ENCODE peak calls at places on chromosomes 16 and 17, in five cellular contexts. L is GM12878, G is HCT116, R is K562, H is HepG2. K is an unnamed sample.

GRCh38 chr16:46689492-46690280 is at the start of gene ORC6:
- DNase-seq in G (peak), L (no peak), H (peak), R (peak), K (peak)

GRCh38 chr17:52170963-52171572 is 12.6 kb upstream of the CA10 start:
- DNase-seq in R (peak), L (no peak), G (no peak), H (peak), K (peak)

GRCh38 chr16:3935921-3936320 is 55.4 kb upstream of the CREBBP start:
- DNase-seq in R (no peak), L (no peak), H (no peak), G (no peak), K (no peak)

GRCh38 chr17:45143767-45144198 is 4.5 kb upstream of the HEXIM1 start:
- DNase-seq in G (no peak), R (peak), H (no peak), L (no peak), K (no peak)

GRCh38 chr16:67183-67791 is 5.1 kb downstream of the RHBDF1 start:
- DNase-seq in G (no peak), L (no peak), H (no peak), R (no peak), K (no peak)

GRCh38 chr16:1057252-1057932 is 15.2 kb upstream of the SSTR5 start:
- DNase-seq in H (no peak), L (no peak), R (peak), G (no peak), K (no peak)

GRCh38 chr16:30949655-30950515 is 1.0 kb downstream of the ORAI3 start:
- DNase-seq in H (peak), L (peak), G (peak), R (peak), K (peak)

GRCh38 chr17:15123593-15124590 is 141.2 kb downstream of the PMP22 start:
- DNase-seq in R (no peak), H (no peak), L (no peak), G (no peak), K (no peak)

GRCh38 chr17:265726-266125 is 84.3 kb upstream of the DOC2B start:
- DNase-seq in G (no peak), R (no peak), H (no peak), L (no peak), K (no peak)

GRCh38 chr17:1351275-1351674 is 48.7 kb downstream of the YWHAE start:
- DNase-seq in G (no peak), L (no peak), H (no peak), R (no peak), K (no peak)

GRCh38 chr17:27519550-27519949 is 63.3 kb downstream of the KSR1 start:
- DNase-seq in G (no peak), R (no peak), L (peak), H (no peak), K (no peak)

GRCh38 chr17:79944821-79945391 is 90.8 kb downstream of the TBC1D16 start:
- DNase-seq in G (no peak), L (no peak), R (no peak), H (no peak), K (no peak)

GRCh38 chr17:15914400-15915165 is 30.3 kb upstream of the ADORA2B start:
- DNase-seq in G (no peak), L (no peak), R (no peak), H (no peak), K (no peak)

GRCh38 chr17:71753070-71753469 is 367.8 kb upstream of the SOX9 start:
- DNase-seq in H (no peak), L (no peak), R (no peak), G (no peak), K (no peak)

GRCh38 chr17:82647593-82648164 is 565 bp downstream of the WDR45B start:
- DNase-seq in R (peak), G (no peak), H (no peak), L (no peak), K (no peak)

GRCh38 chr17:46851029-46851741 is at the start of gene WNT9B:
- DNase-seq in H (peak), R (peak), G (no peak), L (no peak), K (peak)

GRCh38 chr17:49913226-49914095 is 55.5 kb upstream of the DLX4 start:
- DNase-seq in H (no peak), R (peak), L (no peak), G (peak), K (peak)

GRCh38 chr17:56167491-56167890 is 14.2 kb downstream of the ANKFN1 start:
- DNase-seq in R (no peak), L (no peak), H (no peak), G (no peak), K (no peak)

GRCh38 chr16:4613636-4614570 is 785 bp downstream of the UBALD1 start:
- DNase-seq in L (no peak), G (no peak), R (no peak), H (peak), K (no peak)

GRCh38 chr16:84423416-84423837 is 55.1 kb downstream of the ATP2C2 start:
- DNase-seq in L (peak), G (peak), R (peak), H (peak), K (peak)

GRCh38 chr16:47043200-47043599 is 69.7 kb upstream of the DNAJA2 start:
- DNase-seq in H (no peak), R (no peak), G (no peak), L (no peak), K (no peak)

GRCh38 chr16:59854846-59855439 is 1120.8 kb upstream of the GOT2 start:
- DNase-seq in H (no peak), L (no peak), R (no peak), G (no peak), K (no peak)

GRCh38 chr17:4770632-4771031 is 1.1 kb upstream of the TM4SF5 start:
- DNase-seq in R (no peak), G (no peak), H (no peak), L (no peak), K (no peak)

GRCh38 chr17:4771519-4772234 is at the start of gene TM4SF5:
- DNase-seq in R (no peak), H (peak), G (no peak), L (no peak), K (no peak)

GRCh38 chr17:4769628-4770027 is 2.1 kb upstream of the TM4SF5 start:
- DNase-seq in L (no peak), G (no peak), R (no peak), H (peak), K (no peak)

GRCh38 chr17:4768281-4768680 is 3.4 kb upstream of the TM4SF5 start:
- DNase-seq in G (no peak), L (no peak), R (no peak), H (no peak), K (no peak)

GRCh38 chr17:4772235-4772613 is 538 bp downstream of the TM4SF5 start:
- DNase-seq in R (no peak), H (no peak), G (no peak), L (no peak), K (no peak)
- TF ChIP-seq REST in R (no peak), H (no peak), G (no peak), L (no peak), K (no peak)

GRCh38 chr17:35175638-35176415 is 18.4 kb downstream of the SLC35G3 start:
- DNase-seq in L (no peak), R (no peak), H (no peak), G (no peak), K (no peak)
- TF ChIP-seq POLR2A in L (no peak), R (no peak), H (no peak), G (no peak), K (no peak)

GRCh38 chr17:65562206-65562531 is 721 bp upstream of the AXIN2 start:
- DNase-seq in L (no peak), G (no peak), R (no peak), H (no peak), K (no peak)

GRCh38 chr17:65561394-65562205 is at the start of gene AXIN2:
- DNase-seq in R (peak), L (no peak), G (peak), H (peak), K (peak)

GRCh38 chr17:65559802-65560627 is 1.4 kb downstream of the AXIN2 start:
- DNase-seq in R (no peak), G (no peak), H (peak), L (no peak), K (peak)

GRCh38 chr17:65559483-65559801 is 2.0 kb downstream of the AXIN2 start:
- DNase-seq in H (no peak), G (no peak), L (no peak), R (no peak), K (no peak)

DNA sequence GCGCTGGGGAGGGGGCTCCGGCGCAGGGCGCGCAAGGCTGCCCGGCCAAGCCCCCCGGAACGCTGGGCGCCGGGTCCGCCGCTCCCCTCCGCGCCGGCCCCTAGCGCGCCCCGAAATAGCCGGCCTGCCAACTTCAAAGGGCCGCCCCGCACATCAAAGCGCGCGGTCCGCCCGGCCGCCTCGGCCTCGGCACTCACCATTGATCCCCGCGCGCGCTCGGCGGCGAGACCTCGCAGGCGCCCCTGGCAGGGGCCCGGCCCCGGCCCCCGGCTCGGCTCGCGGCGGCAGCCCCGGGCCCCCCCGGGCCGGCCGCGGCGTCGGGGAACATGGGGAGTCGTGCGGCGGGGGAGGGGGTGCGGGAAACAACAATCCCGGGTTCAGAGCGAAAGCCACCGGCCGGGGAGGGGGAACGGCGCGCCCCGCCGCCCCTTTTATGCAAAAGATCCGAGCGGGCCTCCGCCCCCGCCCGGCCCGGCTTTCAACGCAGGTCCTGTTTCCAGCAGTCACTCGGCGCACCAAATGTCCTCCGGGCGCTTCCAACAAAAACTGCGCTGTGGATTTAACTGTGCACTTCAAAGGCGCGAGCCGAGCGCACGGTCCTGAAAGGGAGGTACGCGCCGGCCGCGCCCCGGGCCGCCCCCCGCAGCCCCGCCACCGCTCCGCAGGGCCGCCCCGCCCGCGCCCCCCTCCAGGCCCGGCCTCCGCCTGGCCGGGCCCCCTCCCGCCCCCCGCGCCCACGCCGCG is 648 bp downstream of the AXIN2 start:
- DNase-seq in G (peak), H (peak), L (no peak), R (peak), K (peak)
- TF ChIP-seq REST in G (no peak), H (peak), L (no peak), R (no peak), K (no peak)

DNA sequence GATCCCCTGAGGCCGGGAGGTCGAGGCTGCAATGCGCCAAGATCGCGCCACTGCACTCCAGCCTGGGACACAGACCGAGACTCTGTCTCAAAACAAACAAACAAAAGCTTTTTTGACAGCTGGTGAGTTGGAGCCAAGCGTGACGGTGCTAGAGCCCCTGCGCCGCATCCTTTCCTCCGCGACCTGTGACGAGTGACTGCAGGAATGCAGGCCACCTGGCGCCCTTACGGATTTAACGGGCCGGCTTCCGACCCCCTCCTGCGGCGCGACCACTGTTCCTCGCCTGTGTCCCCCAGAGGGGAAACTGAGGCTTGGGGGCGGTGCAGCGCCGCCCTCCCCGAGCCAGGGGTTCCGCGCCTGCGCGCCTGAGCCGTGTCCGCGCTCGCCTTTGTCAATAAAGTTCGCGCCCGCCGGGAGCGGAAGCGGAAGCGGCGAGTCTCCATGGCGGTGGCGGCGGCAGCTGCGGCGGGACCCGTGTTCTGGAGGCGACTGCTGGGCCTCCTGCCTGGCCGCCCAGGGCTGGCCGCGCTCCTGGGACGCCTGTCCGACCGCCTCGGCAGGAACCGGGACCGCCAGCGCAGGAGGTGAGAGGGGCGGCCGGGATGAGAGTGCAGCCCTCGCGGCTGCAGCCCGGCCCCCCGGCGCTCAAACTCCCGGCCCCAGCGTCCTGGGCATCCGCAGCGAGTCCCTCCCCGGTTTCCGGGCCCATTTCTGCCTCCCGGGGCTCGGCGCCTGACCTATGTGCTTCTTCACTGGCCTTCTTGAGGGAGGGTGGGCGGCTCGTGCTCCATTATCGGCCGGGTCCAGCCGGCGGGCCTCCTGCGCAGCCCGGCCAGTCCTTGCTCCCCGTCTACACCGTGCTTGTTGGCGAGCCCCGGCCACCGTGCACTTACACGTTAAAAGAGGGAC is at the start of gene PGS1:
- DNase-seq in H (no peak), R (peak), L (no peak), G (peak), K (peak)
- TF ChIP-seq POLR2A in H (no peak), R (peak), L (peak), G (peak), K (peak)

DNA sequence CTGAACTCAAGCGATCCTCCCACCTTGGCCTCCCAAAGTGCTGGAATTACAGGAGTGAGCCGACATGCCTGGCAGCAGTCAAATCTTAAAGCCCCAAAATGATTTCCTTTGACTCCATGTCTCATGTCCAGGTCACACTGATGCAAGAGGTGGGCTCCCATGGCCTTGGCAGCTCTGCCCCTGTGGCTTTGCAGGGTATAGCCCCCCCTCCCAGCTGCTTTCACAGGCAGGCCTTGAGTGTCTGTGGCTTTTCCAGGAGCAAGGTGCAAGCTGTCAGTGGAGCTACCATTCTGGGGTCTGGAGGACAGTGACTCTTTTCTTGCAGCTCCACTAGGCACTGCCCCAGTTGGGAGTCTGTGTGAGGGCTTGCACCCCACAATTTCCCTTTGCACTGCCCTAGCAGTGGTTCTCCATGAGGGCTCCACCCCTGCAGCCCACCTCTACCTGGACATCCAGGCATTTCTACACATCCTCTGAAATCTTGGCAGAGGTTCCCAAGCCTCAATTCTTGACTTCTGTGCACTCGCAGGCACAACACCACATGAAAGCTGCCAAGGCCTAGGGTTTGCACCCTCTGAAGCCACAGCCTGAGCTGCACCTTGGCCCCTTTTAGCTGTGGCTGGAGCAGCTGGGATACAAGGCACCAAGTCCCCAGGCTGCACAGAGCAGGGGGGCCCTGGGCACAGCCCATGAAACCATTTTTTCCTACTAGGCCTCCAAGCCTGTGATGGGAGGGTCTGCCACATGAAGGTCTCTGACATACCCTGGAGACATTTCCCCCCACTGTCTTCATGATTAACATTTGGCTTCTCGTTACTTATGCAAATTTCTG is 79.3 kb upstream of the ARL4D start:
- DNase-seq in H (no peak), L (no peak), G (no peak), R (no peak), K (no peak)
- TF ChIP-seq REST in H (no peak), L (no peak), G (no peak), R (no peak), K (no peak)

GRCh38 chr17:39677072-39677471 is 8.8 kb downstream of the PNMT start:
- DNase-seq in H (no peak), L (no peak), G (no peak), R (no peak), K (no peak)

GRCh38 chr17:39679521-39680192 is 8.2 kb downstream of the PGAP3 start:
- DNase-seq in R (no peak), L (no peak), G (no peak), H (no peak), K (no peak)

GRCh38 chr17:39677581-39678339 is 9.5 kb downstream of the PNMT start:
- DNase-seq in R (no peak), G (no peak), L (no peak), H (no peak), K (no peak)

GRCh38 chr17:39676198-39676819 is 8.1 kb downstream of the PNMT start:
- DNase-seq in G (no peak), H (no peak), L (peak), R (peak), K (no peak)

DNA sequence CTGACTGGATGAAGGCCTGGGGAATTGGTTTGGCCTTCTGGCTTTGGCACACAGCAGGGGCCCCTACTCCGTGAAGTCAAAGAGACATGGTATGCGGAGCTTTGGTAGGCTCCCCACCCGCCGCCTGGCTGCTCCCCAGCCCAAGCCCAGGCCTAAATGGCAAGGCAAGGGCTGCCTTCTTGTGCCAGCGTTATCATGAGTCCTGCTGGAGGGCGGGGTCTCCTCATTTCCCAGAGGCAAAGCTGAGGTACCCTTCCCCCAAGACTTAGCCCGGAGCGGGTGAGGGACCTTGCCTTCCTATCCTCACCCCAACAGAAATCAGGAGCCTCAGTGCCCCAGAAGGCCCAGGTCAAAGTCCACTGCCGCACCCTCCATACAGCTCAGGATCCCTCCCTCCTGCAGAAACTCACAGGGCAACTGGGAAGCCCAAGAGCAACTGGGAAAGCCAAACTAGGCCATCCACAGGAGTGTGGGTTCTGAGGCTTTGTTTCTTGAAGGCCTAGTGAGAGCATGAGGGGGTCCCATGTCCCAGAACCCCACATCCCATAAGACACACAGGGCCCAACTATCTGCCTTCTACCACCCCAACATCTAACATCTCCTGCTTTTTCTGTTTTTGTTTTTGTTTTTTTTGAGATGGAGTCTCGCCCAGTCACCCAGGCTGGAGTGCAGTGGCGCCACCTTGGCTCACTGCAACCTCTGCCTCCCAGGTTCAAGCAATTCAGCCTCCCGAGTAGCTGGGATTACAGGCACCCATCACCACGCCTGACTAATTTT is 9.3 kb downstream of the PGAP3 start:
- DNase-seq in L (no peak), R (no peak), G (no peak), H (no peak), K (no peak)
- TF ChIP-seq POLR2A in L (no peak), R (no peak), G (no peak), H (no peak), K (no peak)

K was measured in A549.